ENCODE peak calls at places on chromosome 9, in five cellular contexts. One of them, this sample, is unnamed.

GRCh38 chr9:84978761-84979160 is 309.2 kb downstream of the NTRK2 start:
- DNase-seq in SJSA1: no peak
- DNase-seq in ACHN: no peak
- DNase-seq in AG09309: no peak
- DNase-seq in cardiac fibroblast: no peak
- DNase-seq in this sample: no peak

GRCh38 chr9:93684806-93685553 is 108.6 kb downstream of the PHF2 start:
- DNase-seq in SJSA1: no peak
- DNase-seq in ACHN: no peak
- DNase-seq in AG09309: no peak
- DNase-seq in cardiac fibroblast: peak
- DNase-seq in this sample: no peak

GRCh38 chr9:107648153-107648716 is 158.7 kb upstream of the KLF4 start:
- DNase-seq in SJSA1: no peak
- DNase-seq in ACHN: no peak
- DNase-seq in AG09309: peak
- DNase-seq in cardiac fibroblast: no peak
- DNase-seq in this sample: no peak

GRCh38 chr9:118473527-118473926 is 769.3 kb downstream of the TLR4 start:
- DNase-seq in SJSA1: no peak
- DNase-seq in ACHN: no peak
- DNase-seq in AG09309: no peak
- DNase-seq in cardiac fibroblast: no peak
- DNase-seq in this sample: no peak

GRCh38 chr9:129118799-129119198 is 7.6 kb downstream of the PTPA start:
- DNase-seq in SJSA1: no peak
- DNase-seq in ACHN: no peak
- DNase-seq in AG09309: no peak
- DNase-seq in cardiac fibroblast: no peak
- DNase-seq in this sample: no peak

GRCh38 chr9:69131682-69132081 is 42.4 kb upstream of the TJP2 start:
- DNase-seq in SJSA1: no peak
- DNase-seq in ACHN: peak
- DNase-seq in AG09309: peak
- DNase-seq in cardiac fibroblast: peak
- DNase-seq in this sample: no peak

GRCh38 chr9:111910428-111910827 is 13.8 kb downstream of the UGCG start:
- DNase-seq in SJSA1: no peak
- DNase-seq in ACHN: no peak
- DNase-seq in AG09309: no peak
- DNase-seq in cardiac fibroblast: no peak
- DNase-seq in this sample: no peak

GRCh38 chr9:77926314-77926959 is 105.2 kb downstream of the GNAQ start:
- DNase-seq in SJSA1: no peak
- DNase-seq in ACHN: peak
- DNase-seq in AG09309: peak
- DNase-seq in cardiac fibroblast: peak
- DNase-seq in this sample: peak

GRCh38 chr9:34500623-34501267 is 22.0 kb downstream of the ENHO start:
- DNase-seq in SJSA1: no peak
- DNase-seq in ACHN: peak
- DNase-seq in AG09309: no peak
- DNase-seq in cardiac fibroblast: peak
- DNase-seq in this sample: peak

GRCh38 chr9:875119-875962 is 33.8 kb downstream of the DMRT1 start:
- DNase-seq in SJSA1: no peak
- DNase-seq in ACHN: no peak
- DNase-seq in AG09309: no peak
- DNase-seq in cardiac fibroblast: no peak
- DNase-seq in this sample: no peak

GRCh38 chr9:37564114-37564513 is 12.1 kb downstream of the FBXO10 start:
- DNase-seq in SJSA1: no peak
- DNase-seq in ACHN: no peak
- DNase-seq in AG09309: no peak
- DNase-seq in cardiac fibroblast: no peak
- DNase-seq in this sample: no peak

This sample was measured in NCI-H460.